ENCODE peak calls at places on chromosomes 7 and 10, in eight cellular contexts. B, O, W, P, F, I, N and L are unnamed samples.

GRCh38 chr10:105585753-105586152 is 944.7 kb downstream of the SORCS3 start:
- DNase-seq in P (no peak), O (no peak), B (no peak), F (no peak), W (no peak), I (no peak), N (no peak), L (no peak)

GRCh38 chr10:62005281-62005680 is 103.8 kb downstream of the ARID5B start:
- DNase-seq in B (no peak), N (no peak), P (no peak), I (no peak), F (no peak), W (no peak), O (no peak), L (no peak)

GRCh38 chr10:62817120-62817762 is 1.1 kb upstream of the EGR2 start:
- DNase-seq in O (no peak), B (peak; percentile 66), F (peak; percentile 70), N (peak; percentile 17), I (peak; percentile 75), W (peak; percentile 47), P (peak; percentile 32), L (no peak)

GRCh38 chr10:30602747-30603146 is 26.8 kb downstream of the LYZL2 start:
- DNase-seq in P (no peak), N (no peak), W (no peak), I (no peak), F (no peak), O (no peak), B (no peak), L (no peak)

GRCh38 chr7:133829336-133829897 is 297.7 kb upstream of the LRGUK start:
- DNase-seq in F (no peak), P (no peak), N (peak; percentile 23), B (no peak), O (no peak), I (no peak), W (no peak), L (no peak)

GRCh38 chr10:86111902-86112301 is 254.7 kb downstream of the GRID1 start:
- DNase-seq in N (no peak), B (no peak), W (no peak), I (no peak), P (no peak), F (no peak), O (no peak), L (no peak)

GRCh38 chr10:121260383-121260782 is 337.9 kb downstream of the FGFR2 start:
- DNase-seq in N (no peak), O (no peak), F (no peak), W (no peak), P (no peak), I (no peak), B (no peak), L (no peak)

GRCh38 chr7:83921798-83922607 is 272.6 kb downstream of the SEMA3A start:
- DNase-seq in O (no peak), P (no peak), I (no peak), W (no peak), B (no peak), N (no peak), F (no peak), L (no peak)

GRCh38 chr10:29202541-29202940 is 86.3 kb upstream of the LYZL1 start:
- DNase-seq in O (no peak), P (no peak), N (no peak), W (no peak), B (no peak), F (no peak), I (no peak), L (no peak)

GRCh38 chr10:131560726-131561390 is 249.3 kb upstream of the TCERG1L start:
- DNase-seq in I (no peak), P (no peak), B (no peak), N (no peak), F (no peak), O (no peak), W (no peak), L (no peak)

GRCh38 chr7:24828871-24829661 is 71.8 kb upstream of the GSDME start:
- DNase-seq in B (no peak), W (no peak), P (no peak), I (no peak), N (no peak), O (no peak), F (no peak), L (no peak)

GRCh38 chr7:11726251-11727155 is 105.5 kb downstream of the THSD7A start:
- DNase-seq in N (no peak), F (no peak), O (no peak), P (no peak), W (no peak), I (peak; percentile 74), B (peak; percentile 37), L (no peak)

GRCh38 chr10:123854003-123854402 is 37.6 kb downstream of the CPXM2 start:
- DNase-seq in N (no peak), P (no peak), B (no peak), O (no peak), W (no peak), I (no peak), F (no peak), L (no peak)

GRCh38 chr10:133087679-133088523 is at the start of gene ADGRA1:
- DNase-seq in F (no peak), W (no peak), N (peak; percentile 79), O (no peak), B (no peak), I (no peak), P (no peak), L (no peak)

GRCh38 chr7:81285142-81285871 is 366.5 kb upstream of the SEMA3C start:
- DNase-seq in W (no peak), P (no peak), F (no peak), N (no peak), O (no peak), I (no peak), B (no peak), L (no peak)

GRCh38 chr10:102814456-102814871 is 22.7 kb downstream of the CYP17A1 start:
- DNase-seq in N (no peak), F (no peak), P (no peak), B (peak; percentile 86), I (no peak), W (no peak), O (no peak), L (no peak)

GRCh38 chr7:55509322-55509721 is 63.0 kb downstream of the VOPP1 start:
- DNase-seq in B (no peak), F (no peak), O (no peak), N (no peak), P (no peak), I (no peak), W (no peak), L (no peak)

GRCh38 chr10:44864637-44865288 is 46.4 kb upstream of the TMEM72 start:
- DNase-seq in B (peak; percentile 92), W (peak; percentile 75), I (peak; percentile 94), P (peak; percentile 75), N (peak; percentile 91), F (peak; percentile 81), O (peak; percentile 75), L (no peak)

GRCh38 chr10:126227762-126228134 is 160.5 kb downstream of the ADAM12 start:
- DNase-seq in N (no peak), B (no peak), I (no peak), O (no peak), P (no peak), W (no peak), F (no peak), L (no peak)

GRCh38 chr10:72525277-72525676 is 100.6 kb downstream of the MICU1 start:
- DNase-seq in N (no peak), I (no peak), F (no peak), O (no peak), W (no peak), P (no peak), B (no peak), L (no peak)

GRCh38 chr10:110833234-110833940 is 38.3 kb upstream of the PDCD4 start:
- DNase-seq in N (no peak), B (no peak), W (no peak), O (no peak), P (no peak), I (peak; percentile 50), F (no peak), L (no peak)

GRCh38 chr10:80186364-80187012 is 18.8 kb downstream of the ANXA11 start:
- DNase-seq in W (no peak), I (peak; percentile 77), B (peak; percentile 72), N (no peak), O (no peak), P (no peak), F (no peak), L (no peak)

GRCh38 chr10:16520900-16521299 is 779 bp downstream of the C1QL3 start:
- DNase-seq in I (no peak), P (no peak), W (no peak), B (peak; percentile 35), N (peak; percentile 61), O (peak; percentile 59), F (no peak), L (no peak)

GRCh38 chr7:8357536-8357935 is 75.9 kb upstream of the NXPH1 start:
- DNase-seq in F (no peak), N (no peak), I (no peak), O (no peak), P (no peak), W (no peak), B (no peak), L (no peak)

GRCh38 chr7:157692156-157693011 is 355.6 kb downstream of the DNAJB6 start:
- DNase-seq in F (peak; percentile 39), P (no peak), O (no peak), I (peak; percentile 50), B (no peak), W (no peak), N (no peak), L (no peak)

GRCh38 chr10:62502995-62503613 is 128.9 kb downstream of the ZNF365 start:
- DNase-seq in B (no peak), I (no peak), W (no peak), F (no peak), N (no peak), P (no peak), O (no peak), L (no peak)

GRCh38 chr7:14191686-14192098 is 202.2 kb upstream of the ETV1 start:
- DNase-seq in O (no peak), P (no peak), I (no peak), B (no peak), W (no peak), N (no peak), F (no peak), L (no peak)

GRCh38 chr7:123749537-123749857 is 694 bp upstream of the WASL start:
- DNase-seq in B (no peak), F (peak; percentile 51), W (no peak), N (no peak), P (no peak), O (no peak), I (no peak), L (no peak)

GRCh38 chr7:100152404-100152803 is 3.7 kb downstream of the LAMTOR4 start:
- DNase-seq in P (no peak), I (no peak), F (no peak), B (no peak), W (no peak), N (no peak), O (no peak), L (no peak)